ENCODE peak calls at places on chromosomes 5 and 9, in nine cellular contexts. U, Y, C, I, K, J, E, O and S are unnamed samples.
A peak's percentile ranks its signal among the peaks of the same experiment; 100 is the strongest.

GRCh38 chr5:140220032-140220697 is 45.2 kb downstream of the CYSTM1 start:
- DNase-seq in U (no peak), Y (no peak), C (no peak), I (no peak), K (no peak), J (no peak), E (no peak), O (peak; percentile 54), S (no peak)

GRCh38 chr5:39668980-39669379 is 244.2 kb upstream of the DAB2 start:
- DNase-seq in U (no peak), Y (no peak), C (no peak), I (peak; percentile 17), K (no peak), J (peak; percentile 6), E (no peak), O (no peak), S (no peak)

GRCh38 chr5:153079396-153079795 is 411.1 kb upstream of the GRIA1 start:
- DNase-seq in U (no peak), Y (no peak), C (no peak), I (no peak), K (no peak), J (no peak), E (no peak), O (no peak), S (no peak)

GRCh38 chr9:113641100-113641885 is 177.8 kb downstream of the RGS3 start:
- DNase-seq in U (no peak), Y (no peak), C (no peak), I (no peak), K (no peak), J (no peak), E (no peak), O (no peak), S (no peak)

GRCh38 chr9:38067892-38068615 is 973 bp downstream of the SHB start:
- DNase-seq in U (no peak), Y (peak; percentile 90), C (peak; percentile 54), I (peak; percentile 64), K (no peak), J (no peak), E (no peak), O (no peak), S (peak; percentile 67)

GRCh38 chr5:149240354-149240998 is 31.2 kb upstream of the AFAP1L1 start:
- DNase-seq in U (peak; percentile 39), Y (no peak), C (no peak), I (no peak), K (no peak), J (no peak), E (no peak), O (no peak), S (peak; percentile 69)

GRCh38 chr5:172418847-172419810 is 35.2 kb downstream of the SH3PXD2B start:
- DNase-seq in U (no peak), Y (peak; percentile 10), C (no peak), I (peak; percentile 70), K (peak; percentile 72), J (no peak), E (no peak), O (no peak), S (peak; percentile 89)

GRCh38 chr5:169131944-169132343 is 169.0 kb downstream of the SLIT3 start:
- DNase-seq in U (no peak), Y (no peak), C (no peak), I (no peak), K (no peak), J (no peak), E (no peak), O (no peak), S (no peak)

GRCh38 chr9:121144482-121144881 is 57.2 kb downstream of the RAB14 start:
- DNase-seq in U (no peak), Y (no peak), C (no peak), I (no peak), K (no peak), J (no peak), E (no peak), O (no peak), S (no peak)

GRCh38 chr9:87179556-87180340 is 232.4 kb upstream of the GAS1 start:
- DNase-seq in U (no peak), Y (no peak), C (no peak), I (no peak), K (no peak), J (no peak), E (no peak), O (no peak), S (no peak)

GRCh38 chr9:134677743-134678142 is 36.1 kb downstream of the COL5A1 start:
- DNase-seq in U (no peak), Y (peak; percentile 20), C (peak; percentile 24), I (no peak), K (no peak), J (no peak), E (no peak), O (no peak), S (peak; percentile 46)

GRCh38 chr9:108607607-108608006 is 248.2 kb downstream of the ACTL7B start:
- DNase-seq in U (no peak), Y (no peak), C (no peak), I (no peak), K (no peak), J (no peak), E (no peak), O (no peak), S (no peak)

GRCh38 chr9:108606408-108606807 is 249.4 kb downstream of the ACTL7B start:
- DNase-seq in U (no peak), Y (no peak), C (no peak), I (no peak), K (no peak), J (peak; percentile 12), E (no peak), O (no peak), S (no peak)

GRCh38 chr9:108600896-108601295 is 254.9 kb downstream of the ACTL7B start:
- DNase-seq in U (no peak), Y (no peak), C (no peak), I (no peak), K (no peak), J (no peak), E (no peak), O (no peak), S (no peak)

GRCh38 chr9:108599571-108599970 is 256.2 kb downstream of the ACTL7B start:
- DNase-seq in U (no peak), Y (no peak), C (no peak), I (no peak), K (no peak), J (no peak), E (no peak), O (no peak), S (no peak)

DNA sequence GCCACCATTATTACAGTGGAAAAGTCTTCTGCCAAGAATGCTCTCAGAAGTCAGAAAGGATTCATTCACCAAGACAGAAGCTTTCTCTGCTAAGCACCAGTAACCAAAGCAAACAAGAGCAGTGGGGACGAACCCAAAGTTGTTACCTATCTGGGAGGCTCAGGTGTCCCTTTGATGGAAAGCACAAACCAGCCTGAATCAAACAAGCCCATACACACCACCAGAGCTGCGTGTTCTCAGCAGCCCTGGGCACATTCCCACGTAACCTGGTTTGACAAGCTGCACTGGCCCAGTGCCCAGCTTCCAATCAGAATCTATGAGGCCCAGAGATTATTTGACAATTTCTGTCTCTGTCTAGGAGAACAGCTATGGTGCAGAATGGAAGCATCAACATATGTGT is 252.6 kb downstream of the ACTL7B start:
- DNase-seq in U (peak; percentile 80), Y (no peak), C (no peak), I (no peak), K (no peak), J (no peak), E (no peak), O (no peak), S (no peak)
- H3K4me1 ChIP-seq in U (no peaks in the 10 kb centered on the region), Y (no peaks in the 10 kb centered on the region), C (no peaks in the 10 kb centered on the region), I (no peaks in the 10 kb centered on the region), K (no peaks in the 10 kb centered on the region), J (no peaks in the 10 kb centered on the region), E (no peaks in the 10 kb centered on the region), O (no peaks in the 10 kb centered on the region), S (peaks cover 3% of the 10 kb centered on the region)

GRCh38 chr9:107674252-107674936 is 184.8 kb upstream of the KLF4 start:
- DNase-seq in U (no peak), Y (no peak), C (no peak), I (no peak), K (no peak), J (no peak), E (no peak), O (no peak), S (no peak)
- TF ChIP-seq EP300 in U (no peak), Y (no peak), C (no peak), I (no peak), K (no peak), J (no peak), E (no peak), O (no peak), S (no peak)

GRCh38 chr5:56350030-56350594 is 117.0 kb upstream of the ANKRD55 start:
- DNase-seq in U (no peak), Y (no peak), C (no peak), I (no peak), K (no peak), J (no peak), E (peak; percentile 15), O (no peak), S (no peak)
- H3K27ac ChIP-seq in U (no peak overlapping the region), Y (no peak overlapping the region), C (no peak overlapping the region), I (no peak overlapping the region), K (peak overlapping the region; percentile 1), J (peak overlapping the region; percentile 69), E (peak overlapping the region; percentile 6), O (no peak overlapping the region), S (no peak overlapping the region)

GRCh38 chr5:537098-537497 is 12.8 kb upstream of the SLC9A3 start:
- DNase-seq in U (no peak), Y (peak; percentile 67), C (no peak), I (no peak), K (no peak), J (no peak), E (no peak), O (no peak), S (no peak)
- H3K4me1 ChIP-seq in U (peaks cover 11% of the 10 kb centered on the region), Y (no peaks in the 10 kb centered on the region), C (no peaks in the 10 kb centered on the region), I (no peaks in the 10 kb centered on the region), K (peaks cover 61% of the 10 kb centered on the region), J (peaks cover 3% of the 10 kb centered on the region), E (peaks cover 59% of the 10 kb centered on the region), O (no peaks in the 10 kb centered on the region), S (no peaks in the 10 kb centered on the region)

GRCh38 chr5:8865686-8866374 is 680.0 kb downstream of the SEMA5A start:
- DNase-seq in U (no peak), Y (no peak), C (no peak), I (no peak), K (no peak), J (no peak), E (no peak), O (no peak), S (no peak)
- TF ChIP-seq EP300 in U (no peak), Y (no peak), C (no peak), I (no peak), K (no peak), J (no peak), E (no peak), O (no peak), S (no peak)

DNA sequence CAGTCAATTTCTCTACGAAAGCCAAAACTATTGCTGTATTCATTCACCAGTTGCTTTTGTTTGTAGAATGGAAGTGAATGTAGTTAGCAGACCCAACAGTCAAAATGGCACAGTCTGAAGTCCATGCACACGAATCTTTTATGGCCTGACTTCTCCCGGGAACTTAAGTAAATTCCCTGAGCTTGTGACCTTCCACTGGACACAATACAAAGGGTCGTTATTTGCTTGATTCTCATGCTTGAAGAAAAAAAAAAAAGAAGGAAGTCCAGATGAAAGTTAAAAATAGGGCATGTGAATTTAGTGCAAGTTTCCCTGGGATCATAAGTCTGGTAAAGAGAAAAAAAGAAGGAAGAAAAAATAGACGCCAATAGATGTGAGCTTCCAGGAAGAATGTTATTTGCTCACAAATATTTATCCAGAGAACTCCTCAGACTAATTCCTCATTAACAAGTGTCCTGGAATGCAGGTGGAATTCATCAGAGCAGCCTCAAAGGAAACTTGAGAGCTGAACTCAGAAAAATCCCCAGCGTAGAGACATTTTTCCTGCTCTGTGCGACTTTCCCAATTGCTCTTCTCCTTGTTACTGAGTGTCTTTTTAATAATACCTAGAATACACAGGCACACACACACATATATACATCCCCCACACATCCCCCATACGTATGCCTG is 616.4 kb downstream of the EBF1 start:
- DNase-seq in U (no peak), Y (no peak), C (no peak), I (no peak), K (no peak), J (no peak), E (no peak), O (no peak), S (no peak)
- H3K27ac ChIP-seq in U (no peak overlapping the region), Y (no peak overlapping the region), C (no peak overlapping the region), I (peak overlapping the region; percentile 82), K (peak overlapping the region; percentile 69), J (no peak overlapping the region), E (no peak overlapping the region), O (no peak overlapping the region), S (peak overlapping the region; percentile 38)